ENCODE peak calls at places on chromosomes 16 and 17, in six cellular contexts. U is naive thymus-derived CD4-positive, alpha-beta T cell; V is psoas muscle; F is lung; W is CD4-positive, alpha-beta memory T cell; N is left ventricle myocardium inferior. I is an unnamed sample. For H3K27me3 and H3K4me1, the result is how much of the 10 kb centered on the place peaks cover.

GRCh38 chr16:80824623-80825364 is 20.4 kb upstream of the CDYL2 start:
- DNase-seq in U (peak), V (no peak), F (no peak), W (peak), N (no peak), I (no peak)

GRCh38 chr17:9204623-9205329 is 183.5 kb downstream of the NTN1 start:
- DNase-seq in U (no peak), V (no peak), F (no peak), W (no peak), N (no peak), I (no peak)

GRCh38 chr17:50684612-50685333 is 22.9 kb downstream of the ANKRD40 start:
- DNase-seq in U (no peak), V (no peak), F (no peak), W (no peak), N (no peak), I (no peak)

GRCh38 chr16:1245452-1246005 is 5.0 kb downstream of the TPSAB1 start:
- DNase-seq in U (no peak), V (peak), F (no peak), W (no peak), N (no peak), I (no peak)

GRCh38 chr16:81261049-81261648 is 22.7 kb downstream of the BCO1 start:
- DNase-seq in U (peak), V (no peak), F (no peak), W (no peak), N (no peak), I (no peak)

GRCh38 chr16:2469399-2470233 is 1.5 kb upstream of the NTN3 start:
- DNase-seq in U (no peak), V (no peak), F (no peak), W (no peak), N (no peak), I (no peak)

GRCh38 chr16:4925791-4926190 is 11.2 kb downstream of the PPL start:
- DNase-seq in U (no peak), V (no peak), F (no peak), W (no peak), N (no peak), I (no peak)

GRCh38 chr16:8761078-8761477 is 36.4 kb downstream of the TMEM186 start:
- DNase-seq in U (no peak), V (no peak), F (no peak), W (no peak), N (no peak), I (no peak)

GRCh38 chr17:21313320-21313719 is 28.8 kb downstream of the MAP2K3 start:
- DNase-seq in U (no peak), V (peak), F (no peak), W (no peak), N (no peak), I (no peak)

GRCh38 chr17:62652251-62653001 is 25.0 kb downstream of the MRC2 start:
- DNase-seq in U (peak), V (peak), F (peak), W (peak), N (peak), I (no peak)

GRCh38 chr16:82059983-82060421 is 24.9 kb downstream of the HSD17B2 start:
- DNase-seq in U (no peak), V (no peak), F (no peak), W (no peak), N (no peak), I (no peak)

DNA sequence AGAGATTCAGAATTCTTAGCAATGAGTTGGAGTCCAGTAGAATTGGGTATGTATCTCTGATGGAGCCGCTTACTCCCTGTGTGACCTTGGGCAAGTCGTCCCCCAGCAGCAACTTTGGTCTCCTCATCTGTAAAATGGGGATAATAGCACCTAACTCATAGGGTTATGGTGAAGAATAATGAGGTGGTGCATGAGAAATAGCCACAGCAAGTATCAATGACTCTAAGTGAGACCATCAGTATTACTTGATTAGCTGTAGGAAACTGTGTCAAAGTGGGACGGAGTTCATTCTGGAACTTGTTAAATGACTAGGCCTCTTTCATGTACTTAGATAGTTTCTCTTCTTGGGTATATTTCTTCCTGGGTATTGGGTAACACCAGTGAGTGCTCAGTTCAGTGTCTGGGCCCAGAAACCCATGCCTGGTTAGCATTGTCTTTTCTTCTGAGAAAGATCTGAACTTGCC is 6.4 kb downstream of the PRKCB start:
- DNase-seq in U (no peak), V (no peak), F (no peak), W (no peak), N (no peak), I (no peak)
- H3K27me3 ChIP-seq in U (under half), V (under half), F (under half), W (under half), N (half or more), I (under half)

DNA sequence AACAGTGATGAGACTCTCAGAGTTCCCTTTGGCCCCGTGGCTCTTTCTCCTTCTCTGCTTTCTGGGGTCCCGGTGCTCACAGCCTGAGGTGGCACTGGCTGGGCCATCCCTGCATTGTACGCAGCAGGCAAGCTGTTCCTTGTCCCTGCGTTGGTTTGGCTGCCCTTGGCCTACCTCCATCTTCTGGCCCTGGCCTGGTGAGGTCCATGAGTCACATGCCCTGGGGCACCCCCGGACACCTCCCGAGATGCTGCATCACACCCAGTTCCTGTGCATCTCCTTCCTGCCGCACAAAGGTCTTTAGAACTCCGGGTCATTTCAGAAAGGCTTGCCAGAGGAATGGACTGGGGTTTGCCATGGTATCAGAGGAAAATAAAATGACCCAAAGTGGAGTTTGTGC is 9.5 kb downstream of the SULT1A2 start:
- DNase-seq in U (no peak), V (no peak), F (no peak), W (no peak), N (no peak), I (no peak)
- H3K4me1 ChIP-seq in U (under half), V (under half), F (under half), W (under half), N (under half), I (under half)

DNA sequence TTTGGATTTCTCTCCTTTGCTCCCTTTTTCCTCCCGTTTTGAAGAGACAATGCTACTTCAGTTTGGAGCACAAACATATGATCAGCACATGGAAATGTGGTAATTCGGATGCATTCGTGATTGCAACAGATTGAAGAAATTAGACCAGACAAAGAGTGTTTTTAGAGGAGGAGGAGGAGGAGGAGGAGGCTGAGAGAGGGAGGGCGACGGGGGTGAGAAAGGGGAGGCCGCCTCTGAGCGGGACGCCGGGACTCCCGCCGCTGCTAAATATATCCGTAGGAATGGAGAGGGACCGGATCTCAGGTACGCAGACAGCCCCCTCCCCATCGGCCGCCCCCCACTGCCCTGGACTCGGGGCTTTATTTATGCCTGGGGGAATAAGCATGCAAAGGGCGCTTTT is 179.3 kb downstream of the SEC14L1 start:
- DNase-seq in U (no peak), V (no peak), F (no peak), W (no peak), N (no peak), I (peak)
- H3K27me3 ChIP-seq in U (under half), V (under half), F (under half), W (under half), N (under half), I (under half)

GRCh38 chr17:83097831-83098230 is 18.4 kb downstream of the METRNL start:
- DNase-seq in U (no peak), V (no peak), F (no peak), W (no peak), N (no peak), I (no peak)
- H3K4me1 ChIP-seq in U (under half), V (under half), F (under half), W (under half), N (half or more), I (under half)

DNA sequence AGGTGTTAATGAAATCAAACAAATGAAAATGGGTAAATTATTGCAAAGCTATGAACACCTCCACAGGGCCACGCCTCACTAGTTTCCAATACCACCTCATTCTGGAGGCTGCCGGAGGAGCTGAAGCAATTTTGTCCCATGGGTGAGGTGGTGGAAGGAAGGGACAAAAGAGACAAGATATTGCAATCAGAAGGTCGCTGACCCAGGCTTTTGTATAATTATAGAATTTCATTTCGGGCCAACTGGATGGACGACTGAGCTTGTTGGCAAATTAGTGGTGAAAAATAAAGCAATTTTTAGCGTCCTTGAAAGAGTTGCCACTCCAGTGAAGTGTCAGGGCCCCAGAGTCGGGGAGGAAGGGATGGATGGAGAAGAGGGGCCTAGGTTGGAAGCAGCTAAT is 147.9 kb downstream of the CYLD start:
- DNase-seq in U (no peak), V (no peak), F (no peak), W (no peak), N (no peak), I (no peak)
- H3K27me3 ChIP-seq in U (under half), V (under half), F (under half), W (under half), N (under half), I (under half)

GRCh38 chr17:1376061-1376460 is 24.0 kb downstream of the YWHAE start:
- DNase-seq in U (no peak), V (no peak), F (no peak), W (no peak), N (no peak), I (no peak)

GRCh38 chr17:1377334-1377733 is 22.7 kb downstream of the YWHAE start:
- DNase-seq in U (no peak), V (no peak), F (no peak), W (no peak), N (no peak), I (no peak)

GRCh38 chr17:1379208-1379929 is 20.7 kb downstream of the YWHAE start:
- DNase-seq in U (no peak), V (no peak), F (no peak), W (no peak), N (no peak), I (no peak)

GRCh38 chr17:1375615-1376014 is 24.4 kb downstream of the YWHAE start:
- DNase-seq in U (no peak), V (no peak), F (no peak), W (no peak), N (no peak), I (no peak)

GRCh38 chr17:1379930-1380313 is 20.1 kb downstream of the YWHAE start:
- DNase-seq in U (no peak), V (no peak), F (no peak), W (no peak), N (no peak), I (no peak)
- H3K4me1 ChIP-seq in U (half or more), V (half or more), F (under half), W (half or more), N (half or more), I (half or more)

GRCh38 chr17:79519152-79519523 is 91.7 kb downstream of the RBFOX3 start:
- DNase-seq in U (no peak), V (no peak), F (no peak), W (no peak), N (no peak), I (no peak)
- H3K27me3 ChIP-seq in U (under half), V (under half), F (under half), W (under half), N (half or more), I (under half)

DNA sequence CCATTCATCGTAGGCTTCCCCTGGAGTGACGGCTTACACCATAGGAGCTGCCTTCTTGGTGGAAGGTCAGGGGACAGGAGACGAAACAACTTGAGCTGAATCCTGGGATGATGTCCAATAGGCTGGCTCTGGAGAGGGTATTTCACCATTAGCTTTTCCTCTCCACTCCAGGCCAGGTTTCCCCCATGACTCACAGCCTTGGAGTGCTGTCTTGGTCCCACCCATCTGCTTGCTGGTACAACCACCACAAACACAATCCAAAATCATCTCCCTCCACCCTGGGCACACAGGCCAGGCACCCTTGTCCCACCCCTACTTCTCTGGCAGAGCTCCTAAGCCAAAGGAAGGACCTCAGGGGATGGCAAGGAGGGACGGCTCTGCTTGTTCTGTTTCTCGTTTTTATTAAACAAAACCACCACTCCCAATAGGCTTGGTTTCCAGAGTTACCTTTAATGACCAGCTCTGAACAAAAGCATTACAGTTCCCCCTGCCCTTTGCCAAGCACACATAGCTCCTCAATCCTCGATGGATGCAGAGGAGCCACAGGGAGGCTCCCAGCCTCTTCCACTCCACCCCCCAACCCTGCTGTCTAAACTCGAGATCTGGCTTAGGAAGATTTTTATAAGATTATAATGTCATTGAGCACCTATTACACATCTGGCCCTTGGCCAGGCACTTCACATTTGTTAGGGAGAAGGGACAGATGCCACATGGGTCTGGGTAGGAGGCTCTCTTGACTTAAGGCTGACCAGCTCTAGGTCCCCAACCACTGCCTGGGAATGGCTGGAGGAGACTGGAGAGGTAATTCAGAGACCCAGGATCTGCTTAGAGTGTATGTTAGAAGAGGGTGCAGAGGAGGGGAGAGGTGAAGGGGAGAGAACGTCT is 13.3 kb downstream of the CAVIN1 start:
- DNase-seq in U (no peak), V (peak), F (peak), W (no peak), N (peak), I (peak)
- H3K4me1 ChIP-seq in U (under half), V (half or more), F (under half), W (under half), N (half or more), I (half or more)

I was measured in gastrocnemius medialis.